ENCODE peak calls at places on chromosomes 12 and 14, in five cellular contexts. A is H1, D is H9, G is neuronal stem cell, C is mesendoderm. M is an unnamed sample.

GRCh38 chr12:82176761-82177490 is 181.3 kb downstream of the CCDC59 start:
- DNase-seq in A (no peak), D (no peak), G (no peak), C (peak; percentile 32), M (no peak)

GRCh38 chr12:31470462-31470861 is 120.5 kb downstream of the DENND5B start:
- DNase-seq in A (no peak), D (no peak), G (no peak), C (no peak), M (no peak)

GRCh38 chr12:38384816-38385491 is 68.4 kb downstream of the ALG10B start:
- DNase-seq in A (peak; percentile 10), D (peak; percentile 69), G (no peak), C (peak; percentile 81), M (no peak)

GRCh38 chr14:81337073-81337472 is 63.1 kb downstream of the STON2 start:
- DNase-seq in A (no peak), D (no peak), G (no peak), C (no peak), M (no peak)

GRCh38 chr12:31887109-31887811 is 72.0 kb upstream of the RESF1 start:
- DNase-seq in A (no peak), D (no peak), G (no peak), C (no peak), M (no peak)

GRCh38 chr14:38189930-38190726 is 17.6 kb upstream of the SSTR1 start:
- DNase-seq in A (no peak), D (no peak), G (no peak), C (no peak), M (no peak)

GRCh38 chr12:66188584-66189475 is at the start of gene IRAK3:
- DNase-seq in A (peak; percentile 1), D (peak; percentile 69), G (peak; percentile 29), C (peak; percentile 58), M (peak; percentile 31)

GRCh38 chr14:66444271-66444987 is 41.7 kb upstream of the CCDC196 start:
- DNase-seq in A (no peak), D (no peak), G (no peak), C (peak; percentile 75), M (peak; percentile 1)

GRCh38 chr12:30822385-30823139 is 67.8 kb upstream of the CAPRIN2 start:
- DNase-seq in A (no peak), D (peak; percentile 79), G (peak; percentile 35), C (peak; percentile 76), M (peak; percentile 10)

GRCh38 chr14:97248973-97249372 is 451.8 kb downstream of the VRK1 start:
- DNase-seq in A (no peak), D (no peak), G (no peak), C (no peak), M (no peak)

GRCh38 chr14:92850492-92850891 is 56.4 kb downstream of the GOLGA5 start:
- DNase-seq in A (no peak), D (no peak), G (no peak), C (no peak), M (peak; percentile 46)

GRCh38 chr12:84807249-84807648 is 105.3 kb downstream of the SLC6A15 start:
- DNase-seq in A (no peak), D (no peak), G (no peak), C (no peak), M (peak; percentile 30)

GRCh38 chr14:78448483-78449094 is 278.4 kb downstream of the NRXN3 start:
- DNase-seq in A (peak; percentile 34), D (peak; percentile 77), G (peak; percentile 71), C (peak; percentile 74), M (no peak)

GRCh38 chr14:49982522-49982951 is 89.7 kb downstream of the ARF6 start:
- DNase-seq in A (no peak), D (no peak), G (no peak), C (no peak), M (peak; percentile 96)

GRCh38 chr12:95830335-95831089 is 28.2 kb upstream of the SNRPF start:
- DNase-seq in A (no peak), D (no peak), G (no peak), C (no peak), M (no peak)

GRCh38 chr12:87136330-87136976 is 880.3 kb upstream of the MGAT4C start:
- DNase-seq in A (no peak), D (no peak), G (no peak), C (peak; percentile 21), M (peak; percentile 60)

GRCh38 chr12:27303139-27304111 is 29.2 kb upstream of the BMAL2 start:
- DNase-seq in A (no peak), D (no peak), G (no peak), C (no peak), M (peak; percentile 61)

GRCh38 chr12:27305673-27306504 is 26.7 kb upstream of the BMAL2 start:
- DNase-seq in A (no peak), D (no peak), G (no peak), C (peak; percentile 27), M (peak; percentile 65)

GRCh38 chr12:27300251-27300650 is 32.4 kb upstream of the BMAL2 start:
- DNase-seq in A (no peak), D (no peak), G (no peak), C (no peak), M (no peak)

GRCh38 chr12:27309293-27309994 is 23.2 kb upstream of the BMAL2 start:
- DNase-seq in A (no peak), D (no peak), G (no peak), C (no peak), M (no peak)

DNA sequence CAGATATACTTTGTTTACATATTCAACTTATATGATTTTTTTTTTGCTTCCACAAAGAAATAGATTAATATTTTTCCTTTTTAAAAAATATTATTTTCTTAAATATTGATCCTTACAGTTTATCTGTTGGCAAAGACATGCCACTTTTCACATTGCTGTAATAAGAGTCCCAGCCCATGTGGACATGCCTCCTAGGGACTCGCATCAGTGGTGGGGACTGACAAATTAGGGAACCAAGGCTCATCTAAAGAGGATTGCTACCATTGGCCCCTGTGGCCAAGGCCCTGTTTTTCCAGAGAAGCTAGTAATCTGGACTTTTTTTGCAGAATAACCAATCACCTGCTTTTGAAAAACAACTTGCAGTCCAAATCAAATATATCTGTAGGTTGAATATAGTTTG is 27.8 kb upstream of the BMAL2 start:
- DNase-seq in A (no peak), D (no peak), G (no peak), C (no peak), M (no peak)
- H4K8ac ChIP-seq in A (no peak overlapping the region), D (no peak overlapping the region), G (no peak overlapping the region), C (no peak overlapping the region), M (no peak overlapping the region)

GRCh38 chr14:58100735-58101368 is 51.2 kb downstream of the ARMH4 start:
- DNase-seq in A (no peak), D (no peak), G (no peak), C (no peak), M (peak; percentile 80)
- H3K9ac ChIP-seq in A (no peak overlapping the region), D (no peak overlapping the region), G (no peak overlapping the region), C (no peak overlapping the region), M (no peak overlapping the region)

GRCh38 chr12:1488908-1489381 is 105.4 kb downstream of the FBXL14 start:
- DNase-seq in A (no peak), D (no peak), G (peak; percentile 21), C (peak; percentile 84), M (peak; percentile 40)
- H2BK15ac ChIP-seq in A (no peak overlapping the region), D (no peak overlapping the region), G (no peak overlapping the region), C (no peak overlapping the region), M (peak overlapping the region; percentile 36)

GRCh38 chr14:102977475-102977874 is 55.0 kb downstream of the AMN start:
- DNase-seq in A (no peak), D (no peak), G (no peak), C (no peak), M (no peak)
- H4K8ac ChIP-seq in A (no peak overlapping the region), D (no peak overlapping the region), G (no peak overlapping the region), C (no peak overlapping the region), M (no peak overlapping the region)

GRCh38 chr14:60153996-60154395 is 11.2 kb downstream of the DHRS7 start:
- DNase-seq in A (no peak), D (no peak), G (no peak), C (no peak), M (no peak)

DNA sequence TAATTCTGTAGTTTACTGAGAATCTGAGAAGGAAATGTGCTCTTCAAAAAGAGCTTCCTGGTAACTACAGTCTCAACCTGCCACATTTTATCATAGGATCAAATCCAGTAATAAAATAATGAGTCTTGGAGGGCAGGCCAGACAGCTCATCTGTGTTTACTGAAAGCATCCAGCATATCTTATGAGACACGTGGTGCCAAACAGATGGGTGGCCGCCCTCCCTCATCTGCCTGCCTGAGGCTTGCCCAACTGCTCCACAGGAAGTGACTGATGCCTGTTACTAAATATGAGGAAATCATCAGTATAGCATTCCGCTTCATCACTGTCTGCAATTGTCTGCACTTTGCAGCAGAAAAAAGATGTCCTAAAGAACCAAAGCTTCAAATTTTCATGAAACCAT is 13.5 kb downstream of the DHRS7 start:
- DNase-seq in A (no peak), D (no peak), G (no peak), C (no peak), M (peak; percentile 92)
- H3K9ac ChIP-seq in A (no peak overlapping the region), D (no peak overlapping the region), G (no peak overlapping the region), C (no peak overlapping the region), M (no peak overlapping the region)

DNA sequence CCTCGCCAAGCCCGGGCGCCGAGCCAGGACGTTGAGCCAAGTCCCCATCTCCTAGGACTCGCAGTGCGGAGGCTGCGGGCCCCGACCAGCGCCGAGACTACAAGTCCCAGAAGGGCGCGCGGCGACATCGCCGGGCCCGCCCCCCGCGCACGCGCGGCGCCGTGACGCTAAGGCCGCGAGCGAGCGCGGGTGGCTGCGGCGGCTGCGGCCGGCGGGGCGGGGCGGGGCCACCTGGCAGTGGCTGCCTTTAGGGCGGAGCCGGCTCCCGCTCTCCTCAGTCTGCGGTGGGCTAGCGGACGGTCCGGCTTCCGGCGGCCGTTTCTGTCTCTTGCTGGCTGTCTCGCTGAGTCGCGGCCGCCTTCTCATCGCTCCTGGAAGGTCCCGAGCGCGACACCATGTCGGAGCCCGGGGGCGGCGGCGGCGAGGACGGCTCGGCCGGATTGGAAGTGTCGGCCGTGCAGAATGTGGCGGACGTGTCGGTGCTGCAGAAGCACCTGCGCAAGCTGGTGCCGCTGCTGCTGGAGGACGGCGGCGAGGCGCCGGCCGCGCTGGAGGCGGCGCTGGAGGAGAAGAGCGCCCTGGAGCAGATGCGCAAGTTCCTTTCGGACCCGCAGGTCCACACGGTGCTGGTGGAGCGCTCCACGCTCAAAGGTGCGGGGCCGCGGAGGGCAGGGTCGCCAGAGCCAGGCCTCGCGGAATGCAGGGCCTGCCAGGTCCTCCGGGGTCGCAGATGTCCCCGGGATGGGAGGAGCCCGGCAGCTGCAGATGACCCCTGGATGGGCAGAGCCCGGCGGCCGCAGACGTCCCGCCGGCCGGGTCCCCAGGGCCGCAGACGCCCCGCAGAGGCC is at the start of gene DYNC1H1:
- DNase-seq in A (peak; percentile 64), D (peak; percentile 93), G (peak; percentile 89), C (peak; percentile 94), M (peak; percentile 94)
- H2BK15ac ChIP-seq in A (peak within 1 kb of the TSS; percentile 95), D (no peak within 1 kb of the TSS), G (peak within 1 kb of the TSS; percentile 77), C (no peak within 1 kb of the TSS), M (peak within 1 kb of the TSS; percentile 66)

DNA sequence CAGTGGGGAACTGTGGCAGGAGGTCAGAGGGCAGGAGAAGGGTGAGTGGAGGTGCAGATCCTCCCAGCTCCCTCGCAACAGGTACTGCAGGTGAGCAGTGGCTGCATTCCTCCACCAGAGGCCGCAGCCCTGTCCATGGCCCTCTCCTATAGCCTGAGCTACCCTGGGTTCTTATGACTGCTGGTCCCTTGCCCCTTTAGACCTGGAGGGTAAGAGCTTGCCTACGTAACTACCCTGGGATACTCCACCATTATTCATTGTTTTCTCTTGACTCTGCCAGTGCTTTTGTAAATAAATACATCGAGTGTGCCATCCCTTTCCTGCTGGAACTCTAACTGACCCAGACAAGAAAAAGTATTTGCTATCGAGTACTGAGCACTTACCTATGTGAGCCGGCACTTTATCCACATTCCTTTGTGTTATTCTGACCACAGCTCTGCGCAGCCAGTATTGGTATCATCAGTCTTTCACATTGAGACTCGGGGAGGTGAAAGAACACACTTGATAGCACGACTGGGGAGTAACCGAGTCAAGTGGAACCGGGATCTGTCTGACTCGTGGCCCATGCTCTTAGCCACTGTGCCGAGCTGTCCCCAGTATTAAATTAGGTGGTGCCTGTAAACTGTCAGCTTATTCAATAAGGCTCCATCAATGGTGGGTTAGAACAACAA is 38.5 kb downstream of the LTBP2 start:
- DNase-seq in A (no peak), D (peak; percentile 74), G (no peak), C (peak; percentile 39), M (no peak)
- H4K8ac ChIP-seq in A (no peak overlapping the region), D (no peak overlapping the region), G (no peak overlapping the region), C (no peak overlapping the region), M (peak overlapping the region; percentile 97)